ENCODE peak calls at places on chromosomes 11 and 22, in five cellular contexts. I is RWPE1, M is right lobe of liver, H is H9, R is ovary. Q is an unnamed sample.
A peak's percentile ranks its signal among the peaks of the same experiment; 100 is the strongest.

GRCh38 chr22:18091478-18091877 is 13.7 kb downstream of the PEX26 start:
- DNase-seq in I (no peak), M (no peak), H (no peak), R (no peak), Q (no peak)

GRCh38 chr11:123143476-123143875 is 51.6 kb downstream of the CLMP start:
- DNase-seq in I (no peak), M (no peak), H (no peak), R (no peak), Q (no peak)

GRCh38 chr11:73889019-73889418 is 12.2 kb downstream of the PAAF1 start:
- DNase-seq in I (peak; percentile 31), M (no peak), H (no peak), R (no peak), Q (no peak)

GRCh38 chr11:28231475-28231874 is 123.3 kb downstream of the METTL15 start:
- DNase-seq in I (no peak), M (no peak), H (no peak), R (no peak), Q (no peak)

GRCh38 chr11:122108192-122108799 is 7.7 kb downstream of the BLID start:
- DNase-seq in I (no peak), M (no peak), H (peak; percentile 49), R (no peak), Q (peak; percentile 21)

GRCh38 chr22:29569011-29569678 is 11.8 kb downstream of the NIPSNAP1 start:
- DNase-seq in I (no peak), M (no peak), H (no peak), R (no peak), Q (no peak)

GRCh38 chr11:128297805-128298204 is 289.6 kb downstream of the ETS1 start:
- DNase-seq in I (no peak), M (no peak), H (no peak), R (no peak), Q (no peak)

GRCh38 chr11:67002297-67002913 is 20.5 kb upstream of the SYT12 start:
- DNase-seq in I (no peak), M (no peak), H (peak; percentile 75), R (no peak), Q (no peak)

GRCh38 chr11:130894322-130895025 is 21.8 kb downstream of the SNX19 start:
- DNase-seq in I (peak; percentile 35), M (peak; percentile 67), H (peak; percentile 75), R (peak; percentile 82), Q (peak; percentile 82)

GRCh38 chr11:111937859-111938258 is 716 bp downstream of the DIXDC1 start:
- DNase-seq in I (no peak), M (no peak), H (no peak), R (no peak), Q (no peak)

GRCh38 chr11:128458316-128458715 is 129.0 kb downstream of the ETS1 start:
- DNase-seq in I (peak; percentile 23), M (no peak), H (no peak), R (no peak), Q (no peak)

GRCh38 chr11:123166095-123166559 is 28.9 kb downstream of the CLMP start:
- DNase-seq in I (no peak), M (peak; percentile 17), H (peak; percentile 80), R (peak; percentile 90), Q (no peak)

GRCh38 chr22:30591191-30591587 is 521 bp downstream of the PES1 start:
- DNase-seq in I (no peak), M (no peak), H (no peak), R (no peak), Q (no peak)

GRCh38 chr11:22634897-22635629 is 9.4 kb upstream of the FANCF start:
- DNase-seq in I (no peak), M (peak; percentile 58), H (peak; percentile 72), R (no peak), Q (no peak)
- H3K27ac ChIP-seq in I (no peak overlapping the region), M (peak overlapping the region; percentile 24), H (no peak overlapping the region), R (no peak overlapping the region), Q (no peak overlapping the region)

GRCh38 chr11:689630-690029 is 5.4 kb downstream of the DEAF1 start:
- DNase-seq in I (no peak), M (no peak), H (no peak), R (no peak), Q (no peak)
- H3K27ac ChIP-seq in I (peak overlapping the region; percentile 48), M (no peak overlapping the region), H (no peak overlapping the region), R (no peak overlapping the region), Q (no peak overlapping the region)

GRCh38 chr11:96112192-96113099 is 188.5 kb upstream of the MTMR2 start:
- DNase-seq in I (no peak), M (no peak), H (no peak), R (no peak), Q (no peak)
- H3K27ac ChIP-seq in I (peak overlapping the region; percentile 54), M (no peak overlapping the region), H (no peak overlapping the region), R (peak overlapping the region; percentile 77), Q (no peak overlapping the region)

GRCh38 chr22:45671783-45672563 is at the start of gene ATXN10:
- DNase-seq in I (peak; percentile 31), M (peak; percentile 70), H (peak; percentile 37), R (peak; percentile 85), Q (peak; percentile 81)

GRCh38 chr22:45671051-45671782 is 417 bp upstream of the ATXN10 start:
- DNase-seq in I (no peak), M (peak; percentile 69), H (peak; percentile 90), R (peak; percentile 46), Q (no peak)

GRCh38 chr22:45672564-45673481 is 1.2 kb downstream of the ATXN10 start:
- DNase-seq in I (no peak), M (no peak), H (no peak), R (no peak), Q (no peak)

GRCh38 chr22:45676024-45676423 is 4.4 kb downstream of the ATXN10 start:
- DNase-seq in I (no peak), M (no peak), H (no peak), R (no peak), Q (no peak)

DNA sequence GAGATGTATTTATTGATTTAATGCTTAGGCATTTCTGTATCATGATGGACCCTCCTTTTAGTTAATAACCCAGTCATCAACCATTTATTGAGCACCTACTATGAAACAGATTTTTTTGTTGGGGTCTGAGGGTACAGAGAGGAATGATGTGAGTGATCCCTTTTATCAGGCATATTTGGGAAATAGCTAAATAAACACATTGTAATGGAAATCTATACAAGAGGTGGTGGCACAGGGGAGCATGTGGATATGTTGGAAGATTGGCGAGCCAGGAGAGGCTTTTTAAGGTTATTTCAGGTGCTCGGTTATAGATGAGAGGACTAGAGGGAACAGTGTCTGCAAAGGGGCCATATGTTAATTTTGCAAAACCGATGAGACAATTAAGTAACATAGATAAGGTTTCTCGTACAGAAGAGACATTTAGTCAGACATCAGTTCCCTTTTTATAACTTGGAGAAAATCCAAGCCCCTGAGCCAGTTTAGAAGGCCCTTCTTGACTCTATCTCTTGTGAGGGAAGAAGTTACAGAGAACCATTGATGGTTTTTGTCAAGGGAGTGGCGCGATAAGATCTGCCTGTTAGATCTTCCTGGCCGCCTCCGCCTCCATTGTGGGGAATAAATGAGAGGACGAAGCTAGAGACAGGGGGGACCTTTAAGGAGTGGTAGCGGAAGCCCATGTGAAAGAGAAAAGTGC is 2.0 kb downstream of the ATXN10 start:
- DNase-seq in I (no peak), M (no peak), H (no peak), R (no peak), Q (no peak)
- H3K27ac ChIP-seq in I (no peak overlapping the region), M (no peak overlapping the region), H (no peak overlapping the region), R (no peak overlapping the region), Q (no peak overlapping the region)

GRCh38 chr11:65445604-65446445 is 23.2 kb downstream of the NEAT1 start:
- DNase-seq in I (no peak), M (peak; percentile 74), H (no peak), R (peak; percentile 41), Q (no peak)
- H3K27ac ChIP-seq in I (peak overlapping the region; percentile 85), M (peak overlapping the region; percentile 68), H (no peak overlapping the region), R (no peak overlapping the region), Q (peak overlapping the region; percentile 59)

GRCh38 chr22:45903355-45904149 is 73.4 kb downstream of the WNT7B start:
- DNase-seq in I (peak; percentile 51), M (no peak), H (no peak), R (peak; percentile 51), Q (no peak)
- H3K27ac ChIP-seq in I (peak overlapping the region; percentile 65), M (no peak overlapping the region), H (no peak overlapping the region), R (no peak overlapping the region), Q (no peak overlapping the region)

Q was measured in substantia nigra.